ENCODE peak calls at places on chromosomes 6 and 20, in eight cellular contexts. H is HCT116, W is H1, J is endothelial cell of umbilical vein, X is A549, P is K562, B is HepG2, G is GM12878. K is an unnamed sample.
A peak's percentile ranks its signal among the peaks of the same experiment; 100 is the strongest.

GRCh38 chr6:118269659-118270058 is 278.4 kb upstream of the PLN start:
- DNase-seq in H (no peak), W (no peak), J (no peak), X (no peak), P (no peak), B (no peak), G (no peak), K (no peak)

GRCh38 chr20:51554538-51555165 is 12.1 kb upstream of the NFATC2 start:
- DNase-seq in H (no peak), W (no peak), J (peak; percentile 75), X (no peak), P (no peak), B (no peak), G (no peak), K (no peak)

GRCh38 chr6:33377166-33377565 is 14.5 kb upstream of the KIFC1 start:
- DNase-seq in H (no peak), W (no peak), J (no peak), X (no peak), P (no peak), B (no peak), G (no peak), K (no peak)

GRCh38 chr6:219019-219570 is 73.2 kb upstream of the DUSP22 start:
- DNase-seq in H (no peak), W (no peak), J (no peak), X (no peak), P (no peak), B (no peak), G (peak; percentile 73), K (no peak)

GRCh38 chr20:54515788-54516324 is 40.5 kb downstream of the DOK5 start:
- DNase-seq in H (no peak), W (no peak), J (no peak), X (no peak), P (no peak), B (no peak), G (no peak), K (no peak)

GRCh38 chr6:105936972-105937371 is 149.2 kb upstream of the PRDM1 start:
- DNase-seq in H (no peak), W (no peak), J (no peak), X (no peak), P (no peak), B (no peak), G (no peak), K (no peak)

GRCh38 chr6:44275749-44276648 is 5.7 kb downstream of the TMEM151B start:
- DNase-seq in H (no peak), W (no peak), J (no peak), X (no peak), P (no peak), B (no peak), G (no peak), K (no peak)

GRCh38 chr6:131443514-131443913 is 129.5 kb upstream of the ARG1 start:
- DNase-seq in H (no peak), W (no peak), J (no peak), X (no peak), P (no peak), B (no peak), G (no peak), K (no peak)

GRCh38 chr20:20253039-20253743 is 114.7 kb upstream of the INSM1 start:
- DNase-seq in H (no peak), W (no peak), J (no peak), X (no peak), P (no peak), B (no peak), G (no peak), K (no peak)

GRCh38 chr6:163825033-163825432 is 410.5 kb downstream of the QKI start:
- DNase-seq in H (no peak), W (no peak), J (no peak), X (no peak), P (no peak), B (no peak), G (no peak), K (no peak)

GRCh38 chr6:2111162-2111677 is 134.2 kb downstream of the GMDS start:
- DNase-seq in H (peak; percentile 21), W (no peak), J (peak; percentile 97), X (no peak), P (no peak), B (no peak), G (peak; percentile 27), K (no peak)

GRCh38 chr20:3000852-3001523 is 42.4 kb upstream of the GNRH2 start:
- DNase-seq in H (peak; percentile 46), W (no peak), J (peak; percentile 80), X (peak; percentile 60), P (peak; percentile 18), B (no peak), G (no peak), K (peak; percentile 76)

GRCh38 chr20:5073154-5074049 is 46.4 kb downstream of the PCNA start:
- DNase-seq in H (peak; percentile 69), W (no peak), J (peak; percentile 13), X (peak; percentile 97), P (no peak), B (peak; percentile 87), G (no peak), K (peak; percentile 83)

GRCh38 chr6:144219056-144219685 is 66.0 kb upstream of the UTRN start:
- DNase-seq in H (peak; percentile 40), W (no peak), J (peak; percentile 52), X (peak; percentile 18), P (peak; percentile 49), B (peak; percentile 54), G (peak; percentile 8), K (peak; percentile 71)

GRCh38 chr6:22043284-22043962 is 253.4 kb downstream of the PRL start:
- DNase-seq in H (no peak), W (no peak), J (no peak), X (no peak), P (no peak), B (no peak), G (no peak), K (no peak)

GRCh38 chr6:71082033-71082620 is 125.3 kb upstream of the B3GAT2 start:
- DNase-seq in H (no peak), W (no peak), J (no peak), X (no peak), P (no peak), B (no peak), G (no peak), K (no peak)

GRCh38 chr6:40341726-40342125 is 245.4 kb downstream of the LRFN2 start:
- DNase-seq in H (no peak), W (no peak), J (no peak), X (no peak), P (no peak), B (no peak), G (no peak), K (no peak)

GRCh38 chr6:40342674-40343230 is 244.4 kb downstream of the LRFN2 start:
- DNase-seq in H (no peak), W (no peak), J (no peak), X (no peak), P (no peak), B (no peak), G (no peak), K (no peak)

GRCh38 chr6:40343887-40344565 is 243.1 kb downstream of the LRFN2 start:
- DNase-seq in H (no peak), W (no peak), J (no peak), X (no peak), P (no peak), B (no peak), G (no peak), K (no peak)

GRCh38 chr6:40344566-40345185 is 242.5 kb downstream of the LRFN2 start:
- DNase-seq in H (no peak), W (no peak), J (no peak), X (no peak), P (no peak), B (no peak), G (no peak), K (no peak)

GRCh38 chr6:40343318-40343886 is 243.8 kb downstream of the LRFN2 start:
- DNase-seq in H (no peak), W (no peak), J (no peak), X (no peak), P (no peak), B (no peak), G (no peak), K (no peak)
- TF ChIP-seq MAX in H (no peak), W (no peak), J (no peak), X (no peak), P (no peak), B (no peak), G (no peak), K (no peak)

GRCh38 chr20:10034717-10035571 is at the start of gene ANKEF1:
- DNase-seq in H (peak; percentile 59), W (peak; percentile 29), J (peak; percentile 64), X (peak; percentile 88), P (peak; percentile 74), B (peak; percentile 87), G (no peak), K (peak; percentile 53)
- TF ChIP-seq CTCF in H (no peak), W (peak; percentile 8), J (no peak), X (no peak), P (no peak), B (peak; percentile 3), G (no peak), K (no peak)

DNA sequence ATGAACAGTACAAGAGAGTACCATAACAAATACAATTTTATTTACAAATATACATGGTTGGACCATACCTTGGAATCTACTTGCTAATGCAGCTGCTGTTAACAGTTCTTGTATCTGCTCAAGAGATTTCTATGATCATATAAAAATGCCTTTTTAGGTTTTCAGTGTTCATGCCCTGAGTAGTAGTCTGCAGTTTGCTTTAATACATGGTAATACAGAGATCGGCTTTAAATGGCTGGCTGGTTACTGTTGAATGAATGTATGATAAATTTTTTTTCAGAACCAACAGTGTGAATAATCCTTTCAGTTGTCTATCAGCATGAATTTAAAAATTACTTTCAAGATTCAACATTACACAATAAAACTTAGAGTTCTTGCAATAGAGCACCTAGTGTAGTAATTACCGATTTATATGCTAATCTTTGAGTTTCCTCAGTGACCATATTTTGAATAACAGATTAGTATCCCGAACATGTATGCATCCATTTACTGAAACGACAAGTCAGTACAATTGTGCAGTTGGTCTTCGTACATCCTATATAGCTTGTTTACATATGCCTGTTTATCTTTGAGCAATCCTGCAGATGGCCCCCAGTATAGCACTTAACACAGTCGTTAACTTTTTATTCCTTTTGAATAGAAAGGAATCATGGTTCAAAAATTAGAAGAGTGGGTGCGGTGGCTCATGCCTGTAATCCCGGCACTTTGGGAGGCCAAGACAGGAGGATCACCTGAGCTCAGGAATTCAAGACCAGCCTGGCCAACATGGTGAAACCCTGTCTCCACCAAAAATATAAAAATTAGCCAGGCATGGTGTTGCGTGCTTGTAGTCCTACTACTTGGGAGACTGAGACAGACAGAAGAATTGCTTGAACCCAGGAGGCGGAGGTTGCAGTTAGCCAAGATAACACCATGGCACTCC is 6.4 kb downstream of the SRSF6 start:
- DNase-seq in H (no peak), W (no peak), J (no peak), X (no peak), P (no peak), B (no peak), G (no peak), K (no peak)
- TF ChIP-seq POLR2A in H (no peak), W (peak; percentile 39), J (no peak), X (no peak), P (peak; percentile 52), B (peak; percentile 40), G (no peak), K (no peak)

DNA sequence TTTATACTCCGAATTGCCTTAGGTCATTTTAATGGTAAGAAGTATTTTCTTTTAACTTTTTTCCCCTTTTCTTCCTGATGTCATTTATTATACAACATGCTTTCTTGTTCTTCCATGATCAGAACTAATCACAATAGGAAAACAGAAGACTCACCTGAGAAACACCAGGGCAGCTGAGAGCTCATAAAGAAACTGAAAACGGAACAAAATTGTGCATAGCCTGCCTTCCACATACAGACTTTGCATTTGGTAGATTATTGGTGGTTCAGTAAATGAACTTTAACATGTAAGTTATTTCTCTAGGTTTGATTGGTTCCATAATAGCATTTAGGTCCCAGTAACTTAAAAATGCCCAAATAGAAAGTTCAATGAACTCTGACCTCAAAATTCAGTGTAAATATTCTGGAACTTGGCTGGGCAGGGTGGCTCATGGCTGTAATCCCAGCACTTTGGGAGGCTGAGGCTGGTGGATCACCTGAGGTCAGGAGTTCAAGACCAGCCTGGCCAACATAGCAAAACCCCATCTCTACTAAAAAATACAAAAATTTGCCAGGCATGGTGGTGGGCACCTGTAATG is 161.1 kb upstream of the DTNBP1 start:
- DNase-seq in H (no peak), W (no peak), J (no peak), X (no peak), P (no peak), B (no peak), G (peak; percentile 40), K (no peak)
- TF ChIP-seq MAX in H (no peak), W (no peak), J (no peak), X (no peak), P (no peak), B (no peak), G (no peak), K (no peak)